ENCODE peak calls at places on chromosome 15, in ten cellular contexts. One of them, this sample, is unnamed.

GRCh38 chr15:62719316-62719715 is 323.2 kb upstream of the TPM1 start:
- DNase-seq in tibial artery: no peak
- DNase-seq in pancreas: no peak
- DNase-seq in Panc1: no peak
- DNase-seq in PC-3: no peak
- DNase-seq in A549: no peak
- DNase-seq in cardiac muscle cell: no peak
- DNase-seq in CD8-positive, alpha-beta memory T cell: no peak
- DNase-seq in upper lobe of left lung: no peak
- DNase-seq in heart left ventricle: no peak
- DNase-seq in this sample: no peak

GRCh38 chr15:95127356-95127755 is 896.0 kb downstream of the MCTP2 start:
- DNase-seq in cardiac muscle cell: peak; percentile 14
- DNase-seq in A549: no peak
- DNase-seq in Panc1: no peak
- DNase-seq in upper lobe of left lung: no peak
- DNase-seq in heart left ventricle: no peak
- DNase-seq in CD8-positive, alpha-beta memory T cell: no peak
- DNase-seq in tibial artery: no peak
- DNase-seq in pancreas: no peak
- DNase-seq in PC-3: no peak
- DNase-seq in this sample: no peak

GRCh38 chr15:83767786-83768185 is 113.9 kb downstream of the ADAMTSL3 start:
- DNase-seq in cardiac muscle cell: peak; percentile 96
- DNase-seq in A549: no peak
- DNase-seq in pancreas: no peak
- DNase-seq in CD8-positive, alpha-beta memory T cell: no peak
- DNase-seq in tibial artery: no peak
- DNase-seq in Panc1: no peak
- DNase-seq in PC-3: no peak
- DNase-seq in upper lobe of left lung: no peak
- DNase-seq in heart left ventricle: no peak
- DNase-seq in this sample: no peak

GRCh38 chr15:37204698-37205097 is 104.3 kb upstream of the MEIS2 start:
- DNase-seq in Panc1: no peak
- DNase-seq in tibial artery: no peak
- DNase-seq in heart left ventricle: no peak
- DNase-seq in A549: no peak
- DNase-seq in PC-3: peak; percentile 22
- DNase-seq in CD8-positive, alpha-beta memory T cell: no peak
- DNase-seq in upper lobe of left lung: no peak
- DNase-seq in cardiac muscle cell: no peak
- DNase-seq in pancreas: no peak
- DNase-seq in this sample: no peak

GRCh38 chr15:86634146-86634545 is 554.5 kb downstream of the AGBL1 start:
- DNase-seq in pancreas: no peak
- DNase-seq in heart left ventricle: no peak
- DNase-seq in Panc1: no peak
- DNase-seq in upper lobe of left lung: no peak
- DNase-seq in CD8-positive, alpha-beta memory T cell: no peak
- DNase-seq in cardiac muscle cell: no peak
- DNase-seq in tibial artery: no peak
- DNase-seq in A549: no peak
- DNase-seq in PC-3: no peak
- DNase-seq in this sample: no peak

GRCh38 chr15:48856947-48857346 is 21.0 kb upstream of the EID1 start:
- DNase-seq in CD8-positive, alpha-beta memory T cell: no peak
- DNase-seq in heart left ventricle: no peak
- DNase-seq in pancreas: no peak
- DNase-seq in tibial artery: no peak
- DNase-seq in Panc1: no peak
- DNase-seq in A549: no peak
- DNase-seq in upper lobe of left lung: no peak
- DNase-seq in PC-3: no peak
- DNase-seq in cardiac muscle cell: peak; percentile 30
- DNase-seq in this sample: no peak

GRCh38 chr15:35013370-35013769 is 25.3 kb upstream of the ZNF770 start:
- DNase-seq in Panc1: no peak
- DNase-seq in CD8-positive, alpha-beta memory T cell: no peak
- DNase-seq in upper lobe of left lung: no peak
- DNase-seq in cardiac muscle cell: peak; percentile 42
- DNase-seq in pancreas: no peak
- DNase-seq in A549: no peak
- DNase-seq in heart left ventricle: no peak
- DNase-seq in tibial artery: no peak
- DNase-seq in PC-3: no peak
- DNase-seq in this sample: no peak

GRCh38 chr15:95325763-95326688 is 1004.5 kb upstream of the NR2F2 start:
- DNase-seq in heart left ventricle: no peak
- DNase-seq in pancreas: no peak
- DNase-seq in tibial artery: peak; percentile 43
- DNase-seq in cardiac muscle cell: peak; percentile 59
- DNase-seq in CD8-positive, alpha-beta memory T cell: no peak
- DNase-seq in PC-3: peak; percentile 59
- DNase-seq in Panc1: no peak
- DNase-seq in upper lobe of left lung: no peak
- DNase-seq in A549: no peak
- DNase-seq in this sample: no peak

GRCh38 chr15:35907507-35907906 is 361.5 kb upstream of the DPH6 start:
- DNase-seq in tibial artery: no peak
- DNase-seq in CD8-positive, alpha-beta memory T cell: no peak
- DNase-seq in A549: no peak
- DNase-seq in Panc1: no peak
- DNase-seq in heart left ventricle: no peak
- DNase-seq in cardiac muscle cell: peak; percentile 25
- DNase-seq in PC-3: no peak
- DNase-seq in upper lobe of left lung: no peak
- DNase-seq in pancreas: no peak
- DNase-seq in this sample: no peak

GRCh38 chr15:77993374-77993911 is 84.1 kb downstream of the TBC1D2B start:
- DNase-seq in cardiac muscle cell: no peak
- DNase-seq in tibial artery: no peak
- DNase-seq in upper lobe of left lung: no peak
- DNase-seq in CD8-positive, alpha-beta memory T cell: no peak
- DNase-seq in heart left ventricle: peak; percentile 21
- DNase-seq in PC-3: no peak
- DNase-seq in A549: no peak
- DNase-seq in Panc1: no peak
- DNase-seq in pancreas: no peak
- DNase-seq in this sample: no peak

GRCh38 chr15:51493892-51494291 is 128.7 kb downstream of the DMXL2 start:
- DNase-seq in CD8-positive, alpha-beta memory T cell: no peak
- DNase-seq in A549: no peak
- DNase-seq in tibial artery: no peak
- DNase-seq in upper lobe of left lung: no peak
- DNase-seq in heart left ventricle: no peak
- DNase-seq in Panc1: no peak
- DNase-seq in cardiac muscle cell: peak; percentile 38
- DNase-seq in pancreas: no peak
- DNase-seq in PC-3: peak; percentile 2
- DNase-seq in this sample: no peak

GRCh38 chr15:76285241-76285825 is 25.9 kb downstream of the ETFA start:
- DNase-seq in heart left ventricle: no peak
- DNase-seq in PC-3: peak; percentile 44
- DNase-seq in A549: peak; percentile 78
- DNase-seq in cardiac muscle cell: peak; percentile 11
- DNase-seq in pancreas: no peak
- DNase-seq in CD8-positive, alpha-beta memory T cell: no peak
- DNase-seq in tibial artery: no peak
- DNase-seq in upper lobe of left lung: no peak
- DNase-seq in Panc1: no peak
- DNase-seq in this sample: no peak

DNA sequence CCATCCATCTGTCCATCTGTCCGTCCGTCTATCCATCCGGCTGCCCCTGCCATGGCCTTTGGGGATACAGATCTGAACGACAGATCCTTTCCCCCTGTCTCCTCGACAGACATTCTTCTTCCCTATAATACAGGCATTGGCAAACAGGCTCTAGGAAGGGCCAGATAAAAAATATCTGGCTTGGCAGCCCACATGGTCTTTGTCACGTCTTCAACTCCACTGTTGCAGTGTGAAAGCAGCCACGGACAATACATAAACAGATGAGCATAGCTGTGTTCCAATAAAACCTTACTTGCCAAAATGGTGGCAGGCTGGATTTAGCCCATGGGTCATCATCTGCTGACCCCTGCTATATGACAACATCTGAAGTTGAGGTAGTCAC is 128.5 kb upstream of the SMAD3 start:
- DNase-seq in heart left ventricle: no peak
- DNase-seq in cardiac muscle cell: peak; percentile 44
- DNase-seq in upper lobe of left lung: no peak
- DNase-seq in PC-3: no peak
- DNase-seq in pancreas: no peak
- DNase-seq in A549: no peak
- DNase-seq in Panc1: no peak
- DNase-seq in tibial artery: no peak
- DNase-seq in CD8-positive, alpha-beta memory T cell: no peak
- DNase-seq in this sample: no peak
- H3K4me3 ChIP-seq in heart left ventricle: peak overlapping the region; percentile 54
- H3K4me3 ChIP-seq in cardiac muscle cell: no peak overlapping the region
- H3K4me3 ChIP-seq in upper lobe of left lung: peak overlapping the region; percentile 33
- H3K4me3 ChIP-seq in PC-3: no peak overlapping the region
- H3K4me3 ChIP-seq in pancreas: no peak overlapping the region
- H3K4me3 ChIP-seq in A549: no peak overlapping the region
- H3K4me3 ChIP-seq in Panc1: no peak overlapping the region
- H3K4me3 ChIP-seq in tibial artery: peak overlapping the region; percentile 47
- H3K4me3 ChIP-seq in CD8-positive, alpha-beta memory T cell: no peak overlapping the region
- H3K4me3 ChIP-seq in this sample: peak overlapping the region; percentile 45

GRCh38 chr15:40092416-40093223 is 16.1 kb downstream of the BMF start:
- DNase-seq in upper lobe of left lung: peak; percentile 66
- DNase-seq in A549: no peak
- DNase-seq in CD8-positive, alpha-beta memory T cell: no peak
- DNase-seq in tibial artery: peak; percentile 80
- DNase-seq in pancreas: no peak
- DNase-seq in Panc1: no peak
- DNase-seq in cardiac muscle cell: peak; percentile 86
- DNase-seq in PC-3: no peak
- DNase-seq in heart left ventricle: peak; percentile 84
- DNase-seq in this sample: peak; percentile 72

GRCh38 chr15:40093224-40093842 is 15.3 kb downstream of the BMF start:
- DNase-seq in upper lobe of left lung: no peak
- DNase-seq in Panc1: no peak
- DNase-seq in cardiac muscle cell: no peak
- DNase-seq in A549: no peak
- DNase-seq in PC-3: peak; percentile 66
- DNase-seq in heart left ventricle: no peak
- DNase-seq in tibial artery: no peak
- DNase-seq in pancreas: no peak
- DNase-seq in CD8-positive, alpha-beta memory T cell: no peak
- DNase-seq in this sample: no peak

GRCh38 chr15:40096094-40096876 is 12.4 kb downstream of the BMF start:
- DNase-seq in upper lobe of left lung: no peak
- DNase-seq in A549: no peak
- DNase-seq in tibial artery: no peak
- DNase-seq in cardiac muscle cell: no peak
- DNase-seq in pancreas: no peak
- DNase-seq in PC-3: no peak
- DNase-seq in CD8-positive, alpha-beta memory T cell: no peak
- DNase-seq in heart left ventricle: no peak
- DNase-seq in Panc1: no peak
- DNase-seq in this sample: no peak

GRCh38 chr15:40095381-40096093 is 13.1 kb downstream of the BMF start:
- DNase-seq in cardiac muscle cell: no peak
- DNase-seq in heart left ventricle: no peak
- DNase-seq in A549: no peak
- DNase-seq in pancreas: no peak
- DNase-seq in upper lobe of left lung: no peak
- DNase-seq in Panc1: no peak
- DNase-seq in CD8-positive, alpha-beta memory T cell: no peak
- DNase-seq in tibial artery: no peak
- DNase-seq in PC-3: no peak
- DNase-seq in this sample: no peak

GRCh38 chr15:40094156-40094555 is 14.5 kb downstream of the BMF start:
- DNase-seq in tibial artery: no peak
- DNase-seq in A549: no peak
- DNase-seq in heart left ventricle: no peak
- DNase-seq in CD8-positive, alpha-beta memory T cell: no peak
- DNase-seq in pancreas: no peak
- DNase-seq in cardiac muscle cell: no peak
- DNase-seq in Panc1: no peak
- DNase-seq in PC-3: no peak
- DNase-seq in upper lobe of left lung: no peak
- DNase-seq in this sample: no peak
- H3K4me1 ChIP-seq in tibial artery: peaks cover 40% of the 10 kb centered on the region
- H3K4me1 ChIP-seq in A549: peaks cover 45% of the 10 kb centered on the region
- H3K4me1 ChIP-seq in heart left ventricle: peaks cover 66% of the 10 kb centered on the region
- H3K4me1 ChIP-seq in CD8-positive, alpha-beta memory T cell: peaks cover 20% of the 10 kb centered on the region
- H3K4me1 ChIP-seq in pancreas: peaks cover 44% of the 10 kb centered on the region
- H3K4me1 ChIP-seq in cardiac muscle cell: peaks cover 68% of the 10 kb centered on the region
- H3K4me1 ChIP-seq in Panc1: peaks cover 45% of the 10 kb centered on the region
- H3K4me1 ChIP-seq in PC-3: peaks cover 43% of the 10 kb centered on the region
- H3K4me1 ChIP-seq in upper lobe of left lung: peaks cover 71% of the 10 kb centered on the region
- H3K4me1 ChIP-seq in this sample: peaks cover 93% of the 10 kb centered on the region

GRCh38 chr15:75117993-75118392 is 83.7 kb upstream of the C15orf39 start:
- DNase-seq in upper lobe of left lung: no peak
- DNase-seq in CD8-positive, alpha-beta memory T cell: no peak
- DNase-seq in PC-3: no peak
- DNase-seq in heart left ventricle: no peak
- DNase-seq in cardiac muscle cell: no peak
- DNase-seq in tibial artery: no peak
- DNase-seq in A549: no peak
- DNase-seq in pancreas: no peak
- DNase-seq in Panc1: no peak
- DNase-seq in this sample: no peak
- H3K9me3 ChIP-seq in upper lobe of left lung: no peaks in the 10 kb centered on the region
- H3K9me3 ChIP-seq in CD8-positive, alpha-beta memory T cell: no peaks in the 10 kb centered on the region
- H3K9me3 ChIP-seq in PC-3: no peaks in the 10 kb centered on the region
- H3K9me3 ChIP-seq in heart left ventricle: peaks cover 7% of the 10 kb centered on the region
- H3K9me3 ChIP-seq in cardiac muscle cell: no peaks in the 10 kb centered on the region
- H3K9me3 ChIP-seq in tibial artery: no peaks in the 10 kb centered on the region
- H3K9me3 ChIP-seq in A549: peaks cover 11% of the 10 kb centered on the region
- H3K9me3 ChIP-seq in pancreas: no peaks in the 10 kb centered on the region
- H3K9me3 ChIP-seq in Panc1: no peaks in the 10 kb centered on the region
- H3K9me3 ChIP-seq in this sample: no peaks in the 10 kb centered on the region

DNA sequence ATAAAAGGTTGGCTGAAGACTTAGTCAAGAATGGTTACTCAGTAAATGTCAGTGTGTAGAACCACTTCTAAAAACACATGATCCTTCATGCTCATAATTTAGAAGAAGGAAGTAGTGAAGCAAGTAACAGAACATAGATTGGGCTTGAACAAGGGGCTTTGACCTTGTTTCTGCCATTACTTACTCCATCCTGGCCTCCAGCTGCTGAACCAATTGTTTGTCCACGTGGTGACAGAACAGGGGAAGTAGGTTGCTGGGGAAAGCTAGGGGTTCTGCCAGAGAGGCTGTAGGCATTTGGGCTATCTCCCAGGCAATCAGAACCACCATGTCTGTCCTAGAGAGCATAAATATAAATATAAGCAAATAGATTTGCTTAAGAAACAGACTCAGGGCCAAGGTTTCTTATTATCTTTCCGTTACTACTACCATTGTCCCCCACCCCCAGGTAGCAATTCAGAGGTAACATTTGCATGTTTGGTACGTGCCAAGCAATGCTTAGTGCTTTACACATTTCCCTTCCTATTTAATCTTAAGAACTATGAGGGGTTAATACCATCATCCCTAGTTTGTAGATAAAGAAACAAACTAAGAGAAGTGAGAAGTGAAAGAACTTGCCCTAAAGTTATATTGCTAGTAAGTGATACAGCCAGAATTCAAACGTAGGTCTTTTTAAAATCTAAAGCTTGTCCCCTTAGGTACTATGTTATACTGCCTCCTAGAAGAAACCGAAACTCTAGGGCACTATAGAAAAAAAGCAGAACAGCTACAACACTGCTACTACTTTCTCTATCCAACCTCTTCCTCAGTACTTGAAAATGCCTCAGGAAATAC is 3.0 kb upstream of the SPG11 start:
- DNase-seq in upper lobe of left lung: no peak
- DNase-seq in A549: no peak
- DNase-seq in pancreas: no peak
- DNase-seq in PC-3: no peak
- DNase-seq in Panc1: no peak
- DNase-seq in cardiac muscle cell: no peak
- DNase-seq in heart left ventricle: no peak
- DNase-seq in tibial artery: no peak
- DNase-seq in CD8-positive, alpha-beta memory T cell: no peak
- DNase-seq in this sample: no peak
- H3K4me3 ChIP-seq in upper lobe of left lung: no peak overlapping the region
- H3K4me3 ChIP-seq in A549: no peak overlapping the region
- H3K4me3 ChIP-seq in pancreas: no peak overlapping the region
- H3K4me3 ChIP-seq in PC-3: no peak overlapping the region
- H3K4me3 ChIP-seq in Panc1: no peak overlapping the region
- H3K4me3 ChIP-seq in cardiac muscle cell: no peak overlapping the region
- H3K4me3 ChIP-seq in heart left ventricle: no peak overlapping the region
- H3K4me3 ChIP-seq in tibial artery: no peak overlapping the region
- H3K4me3 ChIP-seq in CD8-positive, alpha-beta memory T cell: peak overlapping the region; percentile 1
- H3K4me3 ChIP-seq in this sample: no peak overlapping the region

This sample was measured in heart right ventricle.